ENCODE peak calls at places on chromosomes 12 and 14, in four cellular contexts. R is cardiac fibroblast, V is foreskin fibroblast, X is right lobe of liver. E is an unnamed sample.

GRCh38 chr12:123950476-123951169 is 22.0 kb downstream of the CCDC92 start:
- DNase-seq in R (peak), X (no peak), V (no peak), E (no peak)

GRCh38 chr12:41801261-41801660 is 343.4 kb downstream of the GXYLT1 start:
- DNase-seq in V (no peak), R (no peak), X (no peak), E (no peak)

GRCh38 chr14:94337274-94337673 is 14.1 kb upstream of the SERPINA6 start:
- DNase-seq in R (no peak), V (peak), X (no peak), E (no peak)

GRCh38 chr12:2054091-2055018 is 1.6 kb downstream of the CACNA1C start:
- DNase-seq in R (no peak), V (no peak), X (no peak), E (peak)

GRCh38 chr12:10190558-10191388 is 11.9 kb downstream of the TMEM52B start:
- DNase-seq in X (peak), V (peak), R (peak), E (no peak)

GRCh38 chr12:42981379-42981778 is 391.8 kb upstream of the PRICKLE1 start:
- DNase-seq in X (no peak), V (peak), R (no peak), E (no peak)

GRCh38 chr12:78396538-78396937 is 468.0 kb upstream of the SYT1 start:
- DNase-seq in R (no peak), V (no peak), X (no peak), E (no peak)

GRCh38 chr14:104721704-104722431 is 2.2 kb upstream of the ADSS1 start:
- DNase-seq in V (no peak), X (no peak), R (no peak), E (no peak)

GRCh38 chr14:81289516-81289915 is 68.8 kb upstream of the GTF2A1 start:
- DNase-seq in V (no peak), R (no peak), X (no peak), E (no peak)

GRCh38 chr12:89379100-89379838 is 27.0 kb upstream of the DUSP6 start:
- DNase-seq in V (no peak), R (no peak), X (no peak), E (no peak)

GRCh38 chr14:38339704-38340103 is 83.8 kb upstream of the CLEC14A start:
- DNase-seq in X (no peak), R (peak), V (peak), E (no peak)

GRCh38 chr12:22230280-22230794 is 104.2 kb downstream of the ST8SIA1 start:
- DNase-seq in R (no peak), X (no peak), V (no peak), E (no peak)

GRCh38 chr14:51039285-51039684 is 55.6 kb downstream of the TRIM9 start:
- DNase-seq in X (no peak), V (no peak), R (no peak), E (no peak)

GRCh38 chr14:73295198-73295796 is 58.0 kb downstream of the PAPLN start:
- DNase-seq in V (peak), X (no peak), R (peak), E (no peak)

GRCh38 chr14:77376771-77377501 is at the start of the genes SAMD15 and TMED8:
- DNase-seq in R (peak), V (peak), X (peak), E (peak)

GRCh38 chr12:4290011-4290790 is 16.6 kb downstream of the CCND2 start:
- DNase-seq in V (no peak), X (no peak), R (no peak), E (no peak)

GRCh38 chr12:54991161-54991991 is 6.8 kb upstream of the TESPA1 start:
- DNase-seq in X (no peak), V (no peak), R (no peak), E (no peak)

GRCh38 chr14:72617391-72618011 is 276.4 kb downstream of the DPF3 start:
- DNase-seq in R (peak), X (no peak), V (no peak), E (no peak)

GRCh38 chr12:57674691-57675090 is 19.2 kb upstream of the OS9 start:
- DNase-seq in R (no peak), V (no peak), X (no peak), E (no peak)

GRCh38 chr12:118220697-118221096 is 84.8 kb downstream of the PEBP1 start:
- DNase-seq in V (no peak), R (no peak), X (no peak), E (no peak)

GRCh38 chr12:88237954-88238353 is 95.8 kb downstream of the TMTC3 start:
- DNase-seq in V (peak), X (no peak), R (peak), E (no peak)

GRCh38 chr12:20370841-20371240 is 2.5 kb downstream of the PDE3A start:
- DNase-seq in R (no peak), V (no peak), X (no peak), E (no peak)

GRCh38 chr12:20369164-20370000 is 1.0 kb downstream of the PDE3A start:
- DNase-seq in X (peak), V (peak), R (peak), E (peak)

GRCh38 chr12:20368653-20369163 is 371 bp downstream of the PDE3A start:
- DNase-seq in X (no peak), R (peak), V (peak), E (peak)

GRCh38 chr12:20367731-20368652 is at the start of gene PDE3A:
- DNase-seq in X (peak), R (peak), V (peak), E (peak)

GRCh38 chr12:20370001-20370381 is 1.7 kb downstream of the PDE3A start:
- DNase-seq in V (no peak), R (peak), X (peak), E (peak)
- TF ChIP-seq CTCF in V (no peak), R (no peak), X (no peak), E (no peak)

DNA sequence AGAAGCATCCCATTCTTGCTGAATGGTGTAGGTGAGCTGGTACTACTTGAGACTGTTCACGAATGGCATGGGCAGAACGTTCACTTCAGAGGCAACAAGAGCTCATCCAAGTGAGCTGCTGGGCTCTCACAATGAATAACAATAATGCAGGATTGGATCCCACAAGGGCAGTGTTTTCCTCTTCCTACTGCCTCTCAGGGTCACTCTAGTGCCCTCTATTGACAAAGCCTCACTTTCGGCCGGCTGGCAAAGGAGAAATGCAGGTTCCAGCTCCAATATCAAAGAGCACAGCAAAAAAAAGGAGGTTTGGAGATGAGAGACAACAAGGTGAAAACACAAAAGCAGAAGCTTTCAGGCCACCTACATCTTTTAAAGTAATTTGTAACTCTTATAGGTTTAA is 74.6 kb upstream of the MYF6 start:
- DNase-seq in X (no peak), R (no peak), V (no peak), E (no peak)
- TF ChIP-seq CTCF in X (peak), R (peak), V (peak), E (no peak)

DNA sequence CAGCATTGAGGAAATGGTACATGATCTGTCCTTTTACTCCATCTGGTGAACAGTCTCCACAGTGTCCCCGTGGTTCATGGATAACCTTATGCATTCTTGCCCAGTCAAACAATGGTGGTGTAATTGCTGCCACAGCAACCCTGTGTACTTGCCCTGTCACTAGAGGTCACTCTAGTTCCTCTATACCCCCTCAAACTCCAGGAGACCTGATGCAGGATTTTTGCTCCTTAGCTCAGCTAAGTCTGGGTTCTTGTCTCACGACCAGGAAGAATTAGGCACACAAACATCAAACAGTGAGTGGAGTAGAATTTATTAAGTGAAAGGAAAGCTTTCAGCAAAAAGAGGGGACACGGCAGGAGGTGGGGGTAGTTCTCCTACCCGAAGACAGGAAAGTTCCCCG is 24.7 kb upstream of the EEA1 start:
- DNase-seq in X (no peak), R (no peak), V (no peak), E (no peak)
- TF ChIP-seq CTCF in X (no peak), R (no peak), V (no peak), E (no peak)

GRCh38 chr12:31682136-31682962 is 22.9 kb downstream of the ETFBKMT start:
- DNase-seq in R (peak), X (peak), V (peak), E (no peak)
- TF ChIP-seq CTCF in R (peak), X (peak), V (peak), E (peak)

E was measured in mesothelial cell of epicardium.